ENCODE peak calls at places on chromosomes 4 and X, in four cellular contexts. Q is NT2/D1; F is T1000; G is stimulated activated CD4-positive, alpha-beta T cell treated with anti-CD3 and anti-CD28 coated beads, Interleukin-1b, Interleukin-23, amount 100 ng/mL, for 24 hours. Y is an unnamed sample.

GRCh38 chrX:114344756-114345155 is 239.1 kb upstream of the HTR2C start:
- DNase-seq in F (no peak), G (no peak), Q (peak), Y (peak)

GRCh38 chr4:142547974-142548373 is 298.1 kb downstream of the INPP4B start:
- DNase-seq in F (no peak), G (no peak), Q (no peak), Y (peak)

GRCh38 chrX:119880552-119881437 is 9.2 kb downstream of the NDUFA1 start:
- DNase-seq in F (no peak), G (no peak), Q (no peak), Y (peak)

GRCh38 chr4:169313732-169314131 is 43.0 kb upstream of the SH3RF1 start:
- DNase-seq in F (no peak), G (no peak), Q (no peak), Y (no peak)

GRCh38 chrX:97672138-97672537 is 788.4 kb downstream of the RPA4 start:
- DNase-seq in Q (no peak), F (no peak), G (no peak), Y (no peak)

GRCh38 chr4:39730067-39730466 is 32.1 kb downstream of the UBE2K start:
- DNase-seq in G (no peak), Q (no peak), F (no peak), Y (peak)

GRCh38 chr4:138751290-138751689 is 264.3 kb upstream of the NOCT start:
- DNase-seq in Q (no peak), F (no peak), G (no peak), Y (peak)

GRCh38 chr4:120995611-120996010 is 73.1 kb upstream of the PRDM5 start:
- DNase-seq in F (no peak), Q (no peak), G (no peak), Y (no peak)

GRCh38 chr4:13711233-13711775 is 83.8 kb upstream of the BOD1L1 start:
- DNase-seq in G (no peak), F (no peak), Q (no peak), Y (no peak)

GRCh38 chr4:41472098-41472497 is 65.9 kb upstream of the LIMCH1 start:
- DNase-seq in F (no peak), Q (no peak), G (no peak), Y (no peak)

GRCh38 chr4:2515835-2516550 is 20.5 kb upstream of the FAM193A start:
- DNase-seq in Q (no peak), F (no peak), G (no peak), Y (no peak)

GRCh38 chr4:3746701-3747581 is 19.2 kb upstream of the ADRA2C start:
- DNase-seq in G (no peak), F (no peak), Q (no peak), Y (no peak)

GRCh38 chr4:163679189-163679588 is 184.7 kb downstream of the TMA16 start:
- DNase-seq in G (no peak), F (no peak), Q (no peak), Y (no peak)

GRCh38 chr4:147760695-147761094 is 28.8 kb downstream of the ARHGAP10 start:
- DNase-seq in G (no peak), F (no peak), Q (no peak), Y (no peak)

GRCh38 chr4:159305129-159305528 is 202.2 kb downstream of the RAPGEF2 start:
- DNase-seq in G (no peak), Q (no peak), F (no peak), Y (no peak)

GRCh38 chr4:3410401-3411135 is 31.2 kb upstream of the HGFAC start:
- DNase-seq in G (no peak), F (no peak), Q (no peak), Y (no peak)

GRCh38 chrX:131704136-131704695 is 160.3 kb downstream of the OR13H1 start:
- DNase-seq in G (no peak), Q (no peak), F (no peak), Y (no peak)

Y was measured in renal cortical epithelial cell.